ENCODE peak calls at places on chromosomes 2 and 18, in four cellular contexts. One of them, this sample, is unnamed.

GRCh38 chr2:120737802-120738516 is 2.3 kb downstream of the GLI2 start:
- DNase-seq in mammary epithelial cell: peak
- DNase-seq in right lobe of liver: no peak
- DNase-seq in A549: no peak
- DNase-seq in this sample: no peak

GRCh38 chr2:27309651-27310050 is 1.4 kb upstream of the UCN start:
- DNase-seq in right lobe of liver: no peak
- DNase-seq in mammary epithelial cell: no peak
- DNase-seq in A549: no peak
- DNase-seq in this sample: no peak

GRCh38 chr2:82636411-82637020 is 1822.6 kb downstream of the SUCLG1 start:
- DNase-seq in A549: no peak
- DNase-seq in mammary epithelial cell: peak
- DNase-seq in right lobe of liver: no peak
- DNase-seq in this sample: no peak

GRCh38 chr2:231691251-231691772 is 17.0 kb upstream of the PTMA start:
- DNase-seq in mammary epithelial cell: no peak
- DNase-seq in A549: no peak
- DNase-seq in right lobe of liver: no peak
- DNase-seq in this sample: no peak

GRCh38 chr2:239245872-239246701 is 154.7 kb downstream of the HDAC4 start:
- DNase-seq in mammary epithelial cell: peak
- DNase-seq in A549: no peak
- DNase-seq in right lobe of liver: peak
- DNase-seq in this sample: no peak

GRCh38 chr2:15724235-15724634 is 132.6 kb downstream of the DDX1 start:
- DNase-seq in mammary epithelial cell: no peak
- DNase-seq in A549: no peak
- DNase-seq in right lobe of liver: no peak
- DNase-seq in this sample: no peak

GRCh38 chr2:16210841-16211240 is 270.5 kb downstream of the MYCN start:
- DNase-seq in mammary epithelial cell: no peak
- DNase-seq in A549: no peak
- DNase-seq in right lobe of liver: no peak
- DNase-seq in this sample: no peak

GRCh38 chr2:10389596-10389995 is 58.5 kb downstream of the ODC1 start:
- DNase-seq in A549: no peak
- DNase-seq in mammary epithelial cell: no peak
- DNase-seq in right lobe of liver: no peak
- DNase-seq in this sample: no peak

GRCh38 chr18:55763298-55763697 is 175.3 kb upstream of the TCF4 start:
- DNase-seq in mammary epithelial cell: peak
- DNase-seq in right lobe of liver: no peak
- DNase-seq in A549: peak
- DNase-seq in this sample: no peak

GRCh38 chr2:237482485-237482884 is 4.6 kb upstream of the MLPH start:
- DNase-seq in mammary epithelial cell: no peak
- DNase-seq in right lobe of liver: peak
- DNase-seq in A549: no peak
- DNase-seq in this sample: no peak

GRCh38 chr2:199228887-199229819 is 228.6 kb downstream of the SATB2 start:
- DNase-seq in A549: no peak
- DNase-seq in right lobe of liver: no peak
- DNase-seq in mammary epithelial cell: peak
- DNase-seq in this sample: no peak

GRCh38 chr18:68466714-68467113 is 248.2 kb downstream of the TMX3 start:
- DNase-seq in mammary epithelial cell: no peak
- DNase-seq in right lobe of liver: no peak
- DNase-seq in A549: no peak
- DNase-seq in this sample: no peak
- TF ChIP-seq CTCF in mammary epithelial cell: no peak
- TF ChIP-seq CTCF in right lobe of liver: no peak
- TF ChIP-seq CTCF in A549: no peak
- TF ChIP-seq CTCF in this sample: no peak

GRCh38 chr18:31042068-31042390 is 513 bp downstream of the DSC3 start:
- DNase-seq in right lobe of liver: no peak
- DNase-seq in mammary epithelial cell: no peak
- DNase-seq in A549: no peak
- DNase-seq in this sample: no peak

GRCh38 chr18:31040982-31041345 is 1.6 kb downstream of the DSC3 start:
- DNase-seq in mammary epithelial cell: peak
- DNase-seq in A549: no peak
- DNase-seq in right lobe of liver: no peak
- DNase-seq in this sample: no peak

GRCh38 chr18:31041346-31042067 is 1.0 kb downstream of the DSC3 start:
- DNase-seq in A549: no peak
- DNase-seq in mammary epithelial cell: peak
- DNase-seq in right lobe of liver: peak
- DNase-seq in this sample: peak

GRCh38 chr18:31043709-31044108 is 1.2 kb upstream of the DSC3 start:
- DNase-seq in right lobe of liver: no peak
- DNase-seq in mammary epithelial cell: no peak
- DNase-seq in A549: no peak
- DNase-seq in this sample: no peak

GRCh38 chr18:31042391-31043181 is at the start of gene DSC3:
- DNase-seq in mammary epithelial cell: peak
- DNase-seq in right lobe of liver: peak
- DNase-seq in A549: peak
- DNase-seq in this sample: peak
- TF ChIP-seq CTCF in mammary epithelial cell: no peak
- TF ChIP-seq CTCF in right lobe of liver: no peak
- TF ChIP-seq CTCF in A549: no peak
- TF ChIP-seq CTCF in this sample: no peak

DNA sequence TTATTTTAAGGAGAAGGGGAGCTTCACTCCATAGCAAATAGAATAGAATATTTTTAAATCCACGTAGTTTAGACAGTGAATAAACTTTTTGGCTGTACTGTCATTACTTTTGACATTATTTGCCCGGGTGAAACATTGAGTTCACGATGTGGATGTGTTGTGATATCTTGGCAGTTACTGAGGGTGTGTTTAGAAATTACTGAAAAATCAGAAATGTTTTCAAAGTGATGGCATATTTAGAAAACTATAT is 769 bp upstream of the FAM98A start:
- DNase-seq in mammary epithelial cell: no peak
- DNase-seq in A549: no peak
- DNase-seq in right lobe of liver: no peak
- DNase-seq in this sample: no peak
- TF ChIP-seq CTCF in mammary epithelial cell: no peak
- TF ChIP-seq CTCF in A549: no peak
- TF ChIP-seq CTCF in right lobe of liver: no peak
- TF ChIP-seq CTCF in this sample: no peak

DNA sequence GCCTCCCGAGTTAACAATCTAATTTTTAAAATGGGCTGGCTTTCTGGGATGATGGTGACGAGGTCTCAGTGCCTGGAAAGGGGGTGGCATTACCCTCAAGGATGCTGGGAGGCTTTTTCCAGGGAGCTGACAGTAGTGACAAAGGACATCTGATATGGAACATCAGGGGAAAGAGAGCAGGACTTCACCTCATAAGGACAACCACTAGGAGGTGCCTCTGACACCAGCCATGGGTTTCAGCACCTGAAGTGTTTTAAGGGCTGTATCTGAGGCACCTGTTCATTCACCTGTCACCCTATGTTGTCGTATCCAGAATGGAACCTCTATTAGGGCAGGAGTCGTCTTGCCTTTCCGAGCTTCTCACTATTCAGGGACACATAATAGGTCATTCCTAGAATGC is 10.8 kb downstream of the IL36B start:
- DNase-seq in A549: no peak
- DNase-seq in mammary epithelial cell: peak
- DNase-seq in right lobe of liver: no peak
- DNase-seq in this sample: no peak
- TF ChIP-seq CTCF in A549: no peak
- TF ChIP-seq CTCF in mammary epithelial cell: peak
- TF ChIP-seq CTCF in right lobe of liver: no peak
- TF ChIP-seq CTCF in this sample: no peak